ENCODE peak calls at places on chromosomes 3 and 15, in eight cellular contexts. V is HCT116, F is lower lobe of right lung, J is hepatocyte, N is adrenal gland, K is body of pancreas, U is GM23338, Q is GM23248. T is an unnamed sample.

GRCh38 chr15:58628206-58629057 is 121.1 kb downstream of the ADAM10 start:
- DNase-seq in V (no peak), J (no peak), K (no peak), F (no peak), N (no peak), U (no peak), Q (peak; percentile 43), T (no peak)

GRCh38 chr15:95446854-95447253 is 883.6 kb upstream of the NR2F2 start:
- DNase-seq in J (no peak), F (no peak), U (no peak), Q (no peak), V (no peak), K (no peak), N (no peak), T (no peak)

GRCh38 chr3:154175041-154175440 is 53.9 kb downstream of the ARHGEF26 start:
- DNase-seq in V (no peak), Q (no peak), J (no peak), U (peak; percentile 36), F (no peak), N (no peak), K (no peak), T (no peak)

GRCh38 chr3:126676919-126677705 is 22.2 kb upstream of the TXNRD3 start:
- DNase-seq in Q (peak; percentile 84), N (no peak), U (no peak), F (no peak), V (no peak), K (no peak), J (no peak), T (no peak)

GRCh38 chr3:177810162-177810623 is 612.9 kb upstream of the TBL1XR1 start:
- DNase-seq in F (no peak), V (no peak), K (no peak), J (peak; percentile 43), N (no peak), Q (peak; percentile 87), U (no peak), T (no peak)

GRCh38 chr15:95845862-95846515 is 484.5 kb upstream of the NR2F2 start:
- DNase-seq in Q (no peak), J (no peak), U (no peak), V (no peak), K (no peak), F (no peak), N (peak; percentile 26), T (no peak)

GRCh38 chr3:174253221-174253620 is 605.9 kb upstream of the NAALADL2 start:
- DNase-seq in V (no peak), J (no peak), F (no peak), Q (no peak), N (no peak), U (no peak), K (no peak), T (no peak)

GRCh38 chr3:270688-271087 is 74.1 kb downstream of the CHL1 start:
- DNase-seq in Q (no peak), J (no peak), V (no peak), U (no peak), K (no peak), N (no peak), F (no peak), T (peak; percentile 71)

GRCh38 chr3:134381836-134382442 is 7.7 kb upstream of the AMOTL2 start:
- DNase-seq in Q (peak; percentile 20), F (peak; percentile 89), V (no peak), U (peak; percentile 79), N (no peak), J (no peak), K (peak; percentile 71), T (peak; percentile 93)

GRCh38 chr15:57559875-57560274 is 31.8 kb upstream of the MYZAP start:
- DNase-seq in U (peak; percentile 81), J (peak; percentile 86), F (peak; percentile 71), Q (peak; percentile 59), K (peak; percentile 85), N (peak; percentile 69), V (peak; percentile 47), T (peak; percentile 60)

GRCh38 chr3:160134454-160134853 is 90.8 kb upstream of the C3orf80 start:
- DNase-seq in J (no peak), N (no peak), K (no peak), Q (no peak), U (peak; percentile 5), V (peak; percentile 74), F (no peak), T (no peak)

GRCh38 chr3:33067484-33067883 is 29.5 kb downstream of the GLB1 start:
- DNase-seq in U (no peak), Q (peak; percentile 15), V (peak; percentile 12), K (no peak), F (no peak), J (no peak), N (no peak), T (no peak)

GRCh38 chr15:81221449-81221848 is 24.8 kb downstream of the IL16 start:
- DNase-seq in F (no peak), N (no peak), Q (peak; percentile 19), U (no peak), K (no peak), J (no peak), V (no peak), T (no peak)

GRCh38 chr3:156535162-156535627 is 19.7 kb downstream of the SSR3 start:
- DNase-seq in Q (peak; percentile 99), U (peak; percentile 39), J (peak; percentile 93), F (peak; percentile 55), K (peak; percentile 59), V (peak; percentile 56), N (peak; percentile 93), T (peak; percentile 63)

DNA sequence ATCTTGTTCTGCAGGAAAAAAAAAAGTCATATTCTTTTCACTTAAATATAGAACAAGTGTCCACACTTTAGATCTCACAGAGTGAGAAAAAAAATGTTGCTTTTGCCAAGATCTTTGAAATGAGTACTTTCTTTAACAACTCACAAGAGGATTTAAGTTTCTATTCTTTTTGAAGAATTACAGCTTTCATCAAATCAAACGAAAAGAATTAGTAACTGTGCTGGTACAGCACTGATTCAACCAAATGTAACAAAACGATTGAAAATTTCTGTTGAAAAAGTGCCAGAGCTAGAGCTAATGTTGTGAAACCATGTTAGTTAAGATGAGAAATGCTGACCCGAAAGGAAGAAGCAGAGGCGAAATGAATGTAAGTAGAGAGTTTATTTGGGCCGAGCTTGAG is 300.2 kb downstream of the GABRB3 start:
- DNase-seq in F (no peak), K (no peak), N (no peak), J (no peak), V (no peak), U (no peak), Q (no peak), T (no peak)
- H3K4me1 ChIP-seq in F (no peaks in the 10 kb centered on the region), K (peaks cover 7% of the 10 kb centered on the region), N (no peaks in the 10 kb centered on the region), J (no peaks in the 10 kb centered on the region), V (no peaks in the 10 kb centered on the region), U (peaks cover 25% of the 10 kb centered on the region), Q (no peaks in the 10 kb centered on the region), T (no peaks in the 10 kb centered on the region)

DNA sequence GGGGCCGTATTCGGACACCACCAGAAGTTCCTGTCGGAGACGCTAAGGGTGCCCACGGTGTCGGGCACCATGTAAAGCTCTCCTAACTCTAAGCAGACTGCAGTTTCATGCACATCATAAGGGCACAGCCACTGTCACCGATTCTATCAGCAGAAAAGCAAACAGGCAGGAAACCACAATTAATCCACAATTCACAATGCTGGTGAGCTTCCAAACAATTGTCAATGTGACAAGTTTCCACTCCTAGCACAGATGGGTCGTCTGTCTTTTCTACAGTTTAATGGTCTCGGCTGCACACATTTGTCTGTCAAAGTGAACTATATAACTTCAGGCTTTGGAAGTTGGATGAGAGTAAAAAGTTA is 8.8 kb upstream of the OCA2 start:
- DNase-seq in F (no peak), U (no peak), N (no peak), J (no peak), V (no peak), K (no peak), Q (no peak), T (no peak)
- H3K4me3 ChIP-seq in F (peak overlapping the region; percentile 60), U (peak overlapping the region; percentile 72), N (peak overlapping the region; percentile 59), J (no peak overlapping the region), V (no peak overlapping the region), K (no peak overlapping the region), Q (no peak overlapping the region), T (no peak overlapping the region)

GRCh38 chr15:70752142-70752754 is 11.1 kb downstream of the UACA start:
- DNase-seq in J (no peak), U (no peak), K (no peak), F (no peak), V (no peak), Q (no peak), N (no peak), T (no peak)

GRCh38 chr15:70757627-70758026 is 5.7 kb downstream of the UACA start:
- DNase-seq in Q (no peak), U (no peak), F (no peak), K (no peak), J (no peak), V (no peak), N (no peak), T (no peak)

GRCh38 chr15:70758790-70759462 is 4.4 kb downstream of the UACA start:
- DNase-seq in U (no peak), Q (no peak), F (no peak), J (no peak), N (no peak), K (no peak), V (no peak), T (no peak)

GRCh38 chr15:70753101-70753829 is 10.1 kb downstream of the UACA start:
- DNase-seq in F (no peak), Q (no peak), N (no peak), K (no peak), U (no peak), V (no peak), J (no peak), T (no peak)

GRCh38 chr15:70754862-70755261 is 8.5 kb downstream of the UACA start:
- DNase-seq in F (no peak), U (no peak), K (no peak), V (no peak), J (no peak), N (no peak), Q (no peak), T (no peak)
- H3K4me1 ChIP-seq in F (peaks cover 51% of the 10 kb centered on the region), U (peaks cover 19% of the 10 kb centered on the region), K (peaks cover 16% of the 10 kb centered on the region), V (peaks cover 7% of the 10 kb centered on the region), J (peaks cover 6% of the 10 kb centered on the region), N (peaks cover 11% of the 10 kb centered on the region), Q (peaks cover 39% of the 10 kb centered on the region), T (peaks cover 13% of the 10 kb centered on the region)

GRCh38 chr3:179526989-179527391 is 35.7 kb upstream of the ACTL6A start:
- DNase-seq in K (peak; percentile 14), F (no peak), U (peak; percentile 91), Q (peak; percentile 77), V (no peak), N (peak; percentile 40), J (peak; percentile 72), T (peak; percentile 8)
- H3K4me3 ChIP-seq in K (no peak overlapping the region), F (no peak overlapping the region), U (peak overlapping the region; percentile 29), Q (peak overlapping the region; percentile 65), V (no peak overlapping the region), N (peak overlapping the region; percentile 4), J (no peak overlapping the region), T (no peak overlapping the region)

GRCh38 chr3:56411147-56411546 is 57.1 kb downstream of the ERC2 start:
- DNase-seq in V (no peak), N (no peak), J (no peak), U (no peak), K (no peak), F (no peak), Q (no peak), T (no peak)
- H3K4me1 ChIP-seq in V (no peaks in the 10 kb centered on the region), N (no peaks in the 10 kb centered on the region), J (no peaks in the 10 kb centered on the region), U (peaks cover 8% of the 10 kb centered on the region), K (no peaks in the 10 kb centered on the region), F (no peaks in the 10 kb centered on the region), Q (no peaks in the 10 kb centered on the region), T (no peaks in the 10 kb centered on the region)

GRCh38 chr15:89818287-89818686 is 3.6 kb upstream of the ANPEP start:
- DNase-seq in K (no peak), Q (no peak), N (no peak), J (no peak), U (no peak), V (no peak), F (no peak), T (no peak)
- H3K4me3 ChIP-seq in K (no peak overlapping the region), Q (no peak overlapping the region), N (no peak overlapping the region), J (no peak overlapping the region), U (no peak overlapping the region), V (no peak overlapping the region), F (no peak overlapping the region), T (no peak overlapping the region)